ENCODE peak calls at places on chromosomes 6 and 20, in seven cellular contexts. Z is HCT116, G is H1, P is GM12878, X is SK-N-SH, Y is K562, I is HepG2. Q is an unnamed sample.

GRCh38 chr6:42091718-42092023 is 41.3 kb downstream of the TAF8 start:
- DNase-seq in G (no peak), P (no peak), I (no peak), Z (no peak), X (no peak), Y (no peak), Q (no peak)

GRCh38 chr20:60203451-60203850 is 245.2 kb downstream of the CDH26 start:
- DNase-seq in Z (no peak), I (no peak), G (no peak), P (no peak), Y (no peak), X (no peak), Q (no peak)

GRCh38 chr6:55953384-55953783 is 78.0 kb upstream of the BMP5 start:
- DNase-seq in Y (no peak), X (no peak), P (no peak), G (no peak), I (peak), Z (peak), Q (no peak)

GRCh38 chr6:31510007-31510406 is 12.1 kb downstream of the MICB start:
- DNase-seq in Z (no peak), G (no peak), X (no peak), I (no peak), Y (no peak), P (no peak), Q (no peak)

GRCh38 chr20:19205999-19206398 is 6.4 kb upstream of the SLC24A3 start:
- DNase-seq in Z (peak), I (peak), G (no peak), X (peak), P (peak), Y (peak), Q (no peak)

GRCh38 chr6:20341564-20341963 is 60.1 kb upstream of the E2F3 start:
- DNase-seq in G (no peak), X (no peak), P (no peak), Y (no peak), I (no peak), Z (no peak), Q (no peak)

GRCh38 chr6:39080246-39080875 is 31.8 kb downstream of the GLP1R start:
- DNase-seq in I (no peak), Z (no peak), G (no peak), Y (no peak), P (no peak), X (no peak), Q (no peak)

GRCh38 chr6:5213851-5214507 is 46.8 kb downstream of the LYRM4 start:
- DNase-seq in Z (no peak), I (no peak), Y (no peak), X (no peak), P (no peak), G (no peak), Q (no peak)

GRCh38 chr6:53524455-53524815 is 20.5 kb downstream of the GCLC start:
- DNase-seq in G (no peak), P (no peak), I (no peak), Z (no peak), X (no peak), Y (no peak), Q (no peak)

GRCh38 chr6:100099189-100100074 is 105.4 kb upstream of the MCHR2 start:
- DNase-seq in G (no peak), Z (peak), X (peak), P (no peak), Y (peak), I (peak), Q (no peak)

GRCh38 chr6:106141441-106142237 is 55.5 kb downstream of the PRDM1 start:
- DNase-seq in G (no peak), P (peak), Z (no peak), I (no peak), X (no peak), Y (peak), Q (no peak)

GRCh38 chr6:10278786-10279185 is 136.1 kb downstream of the TFAP2A start:
- DNase-seq in I (no peak), X (no peak), G (no peak), Y (no peak), P (no peak), Z (no peak), Q (no peak)

GRCh38 chr6:26044140-26045045 is 42.8 kb upstream of the HFE start:
- DNase-seq in Z (no peak), Y (no peak), X (no peak), P (no peak), G (no peak), I (peak), Q (no peak)

GRCh38 chr6:137542713-137543112 is 48.5 kb upstream of the OLIG3 start:
- DNase-seq in G (no peak), P (no peak), Y (no peak), Z (no peak), X (no peak), I (no peak), Q (no peak)

GRCh38 chr6:108841377-108841855 is 6.8 kb upstream of the ARMC2 start:
- DNase-seq in Z (no peak), X (no peak), Y (no peak), G (no peak), I (no peak), P (no peak), Q (no peak)

GRCh38 chr6:9139762-9140161 is 704.4 kb upstream of the SLC35B3 start:
- DNase-seq in Z (no peak), X (no peak), I (no peak), G (no peak), P (no peak), Y (no peak), Q (no peak)

GRCh38 chr6:17032595-17033591 is 69.0 kb upstream of the STMND1 start:
- DNase-seq in Y (no peak), I (no peak), G (no peak), Z (no peak), X (no peak), P (no peak), Q (no peak)

GRCh38 chr6:121247386-121247785 is 86.9 kb downstream of the TBC1D32 start:
- DNase-seq in P (no peak), G (no peak), Z (no peak), X (no peak), Y (no peak), I (no peak), Q (no peak)

GRCh38 chr20:17688965-17689364 is 6.9 kb upstream of the RRBP1 start:
- DNase-seq in P (no peak), X (no peak), I (no peak), G (no peak), Y (no peak), Z (no peak), Q (no peak)

GRCh38 chr6:145633981-145634627 is 101.2 kb downstream of the EPM2A start:
- DNase-seq in X (peak), Y (peak), I (peak), P (peak), Z (peak), G (peak), Q (peak)

GRCh38 chr6:47007657-47008396 is 34.3 kb downstream of the ADGRF1 start:
- DNase-seq in I (no peak), Z (no peak), P (no peak), Y (no peak), X (no peak), G (no peak), Q (no peak)

GRCh38 chr6:166929534-166930189 is 26.7 kb downstream of the RNASET2 start:
- DNase-seq in X (no peak), G (no peak), I (no peak), P (no peak), Y (no peak), Z (no peak), Q (no peak)

GRCh38 chr6:142810952-142811514 is 133.9 kb downstream of the HIVEP2 start:
- DNase-seq in Z (no peak), I (no peak), G (no peak), Y (no peak), P (no peak), X (no peak), Q (no peak)

GRCh38 chr6:52363222-52363867 is 1.4 kb downstream of the PAQR8 start:
- DNase-seq in P (no peak), G (no peak), Z (no peak), X (peak), I (peak), Y (peak), Q (no peak)

GRCh38 chr6:53765270-53765669 is 29.5 kb upstream of the LRRC1 start:
- DNase-seq in P (no peak), Z (no peak), Y (no peak), I (no peak), G (no peak), X (no peak), Q (no peak)

GRCh38 chr20:6588296-6588695 is 179.2 kb upstream of the BMP2 start:
- DNase-seq in G (no peak), Y (no peak), X (no peak), Z (no peak), I (no peak), P (no peak), Q (no peak)

GRCh38 chr20:6595704-6596103 is 171.8 kb upstream of the BMP2 start:
- DNase-seq in I (no peak), Y (no peak), G (no peak), P (no peak), Z (no peak), X (no peak), Q (no peak)

GRCh38 chr20:6590891-6591679 is 176.4 kb upstream of the BMP2 start:
- DNase-seq in X (no peak), Z (no peak), I (no peak), P (no peak), Y (no peak), G (no peak), Q (no peak)
- TF ChIP-seq YY1 in X (no peak), Z (no peak), I (no peak), P (no peak), Y (no peak), G (no peak), Q (no peak)

DNA sequence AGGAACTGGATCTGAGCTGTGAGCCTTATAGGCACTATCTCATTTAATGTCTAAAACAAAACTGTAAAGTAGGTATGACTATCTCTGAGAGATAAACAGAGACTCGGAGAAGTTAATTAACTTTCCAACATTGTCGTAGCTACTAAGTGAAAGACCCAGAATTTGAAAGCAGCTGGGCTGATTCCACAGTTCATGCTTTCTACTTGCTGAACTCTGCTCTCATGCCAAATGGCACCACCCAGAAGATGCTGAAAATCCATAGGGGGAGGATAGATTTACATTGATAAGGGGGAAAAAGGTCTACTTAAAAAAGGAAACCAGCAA is 214.8 kb upstream of the MARCKS start:
- DNase-seq in Y (no peak), G (no peak), Z (no peak), X (no peak), P (no peak), I (no peak), Q (no peak)
- H3K4me3 ChIP-seq in Y (no peak), G (no peak), Z (no peak), X (no peak), P (peak), I (peak), Q (no peak)

GRCh38 chr6:94278146-94278545 is 858.8 kb upstream of the EPHA7 start:
- DNase-seq in Z (no peak), G (no peak), Y (no peak), X (no peak), I (no peak), P (no peak), Q (no peak)
- TF ChIP-seq YY1 in Z (no peak), G (no peak), Y (no peak), X (no peak), I (no peak), P (no peak), Q (no peak)

DNA sequence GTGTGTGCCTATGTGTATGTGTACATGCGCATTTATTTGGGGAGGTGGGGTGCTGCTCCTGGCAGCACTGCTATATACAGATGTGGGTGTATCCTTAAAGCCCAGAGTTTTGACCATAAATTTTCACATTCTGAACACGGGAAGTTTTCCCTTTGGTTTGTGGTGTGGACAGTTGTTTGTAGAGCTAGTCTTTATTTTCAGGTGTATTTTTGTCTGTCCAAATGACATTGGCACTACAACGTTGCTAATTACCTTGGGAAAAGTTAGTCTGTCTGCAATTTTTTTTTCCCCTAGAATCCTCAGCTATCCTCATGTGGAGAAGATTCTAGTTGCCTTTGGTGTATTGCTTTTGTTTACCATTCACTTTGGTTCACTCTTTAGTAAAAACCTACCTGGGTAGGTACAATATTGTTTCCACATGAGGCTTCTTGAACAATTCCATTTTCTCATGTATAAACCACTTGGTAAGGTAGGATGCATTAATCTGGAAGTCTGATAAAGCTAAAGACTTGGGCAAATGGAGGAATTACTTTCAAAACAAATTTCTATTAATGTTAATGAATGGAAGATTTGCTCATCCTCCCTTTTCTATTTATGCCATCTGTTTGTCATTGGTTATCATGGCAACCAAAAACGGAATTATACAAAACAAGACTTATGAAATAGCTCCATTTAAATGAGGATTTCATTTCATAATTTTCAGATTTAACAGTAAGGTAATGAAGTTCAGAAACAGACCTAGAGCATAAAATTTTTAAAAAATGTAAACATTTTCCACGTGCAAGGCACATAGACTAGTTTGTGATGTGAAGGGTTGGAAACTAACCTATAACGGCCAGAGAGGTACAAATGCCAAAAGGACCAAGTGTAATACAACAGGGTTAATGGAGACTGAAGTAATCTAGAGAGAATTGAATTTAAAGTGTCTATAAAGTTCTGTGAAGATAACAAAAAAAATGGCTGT is 3.9 kb downstream of the CCN2 start:
- DNase-seq in X (no peak), G (no peak), Y (no peak), Z (no peak), P (no peak), I (peak), Q (no peak)
- H3K4me3 ChIP-seq in X (no peak), G (no peak), Y (no peak), Z (no peak), P (no peak), I (no peak), Q (no peak)

DNA sequence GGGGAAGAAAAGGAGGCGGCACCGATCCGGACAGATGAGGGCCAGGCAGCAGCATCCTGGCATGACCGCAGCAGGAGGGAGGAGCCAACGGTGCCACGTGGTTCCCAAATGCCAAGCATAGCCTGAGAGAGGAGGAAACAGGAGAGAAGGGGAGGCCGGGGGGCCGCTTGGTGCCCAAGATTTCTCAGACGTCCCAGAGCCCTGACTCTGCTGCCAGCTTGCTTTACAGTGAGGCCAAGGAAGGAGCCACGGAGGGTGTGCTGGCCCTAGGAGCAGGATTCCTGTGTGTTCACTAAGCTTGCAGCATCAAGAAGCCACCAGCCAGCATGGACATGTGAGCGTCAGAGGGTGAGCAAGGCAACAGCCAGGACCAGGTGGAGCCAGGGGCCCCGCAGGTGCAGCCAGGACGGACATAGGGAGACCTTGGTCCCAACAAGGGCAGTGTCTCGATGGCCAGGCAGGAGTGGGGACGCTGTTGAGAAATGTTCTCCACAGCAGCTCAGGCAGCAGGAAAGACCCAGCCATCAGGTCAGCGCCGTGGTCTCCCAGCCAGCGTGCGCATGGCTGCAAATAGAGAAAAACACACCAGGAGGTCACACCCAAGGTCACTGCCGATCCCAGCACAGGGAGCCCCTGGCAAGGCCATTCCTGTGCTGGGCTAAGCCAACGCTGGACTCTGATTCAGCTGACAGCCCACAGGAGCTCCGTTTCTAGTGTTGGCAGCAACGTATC is 143.7 kb downstream of the DLL1 start:
- DNase-seq in P (no peak), Z (no peak), G (no peak), Y (no peak), I (peak), X (no peak), Q (no peak)
- TF ChIP-seq YY1 in P (no peak), Z (no peak), G (no peak), Y (no peak), I (no peak), X (no peak), Q (no peak)

GRCh38 chr6:13304101-13304500 is 24.2 kb downstream of the TBC1D7 start:
- DNase-seq in Z (no peak), G (no peak), I (no peak), P (no peak), Y (no peak), X (no peak), Q (no peak)
- H3K4me3 ChIP-seq in Z (no peak), G (no peak), I (no peak), P (peak), Y (no peak), X (no peak), Q (no peak)

DNA sequence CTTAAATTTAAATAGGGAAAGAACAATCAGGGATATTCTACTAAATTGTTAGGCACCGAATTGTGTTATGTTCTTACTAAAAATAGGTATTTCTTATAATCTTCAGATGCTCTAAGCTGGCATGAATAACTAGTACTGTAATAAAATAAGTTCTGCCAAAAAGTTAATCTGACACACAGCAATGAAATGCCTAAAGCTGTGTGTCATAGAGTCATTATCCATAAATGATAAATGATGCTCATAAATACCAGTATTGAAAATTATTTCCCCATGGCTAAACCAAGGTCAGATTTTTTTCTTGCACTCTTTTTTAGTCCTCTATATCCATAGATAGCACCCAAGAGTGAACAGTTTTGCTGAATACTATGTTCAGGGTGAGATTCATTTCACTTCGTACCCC is 11.7 kb upstream of the PRIM2 start:
- DNase-seq in P (no peak), I (no peak), G (no peak), Y (no peak), Z (no peak), X (no peak), Q (no peak)
- TF ChIP-seq YY1 in P (no peak), I (no peak), G (no peak), Y (no peak), Z (no peak), X (no peak), Q (no peak)